ENCODE peak calls at places on chromosomes 13 and 19, in five cellular contexts. S, I, T, D and Q are unnamed samples.

GRCh38 chr13:45812599-45813372 is 38.8 kb downstream of the SIAH3 start:
- DNase-seq in S (no peak), I (no peak), T (no peak), D (no peak), Q (no peak)

GRCh38 chr13:55244991-55245644 is 1895.6 kb upstream of the PRR20A start:
- DNase-seq in S (no peak), I (no peak), T (no peak), D (no peak), Q (peak)

GRCh38 chr19:33413868-33414666 is 40.6 kb downstream of the CEBPG start:
- DNase-seq in S (no peak), I (no peak), T (no peak), D (no peak), Q (no peak)

GRCh38 chr13:49821216-49821820 is 28.8 kb upstream of the KPNA3 start:
- DNase-seq in S (no peak), I (no peak), T (no peak), D (no peak), Q (no peak)

GRCh38 chr13:59269476-59269875 is 894.3 kb downstream of the DIAPH3 start:
- DNase-seq in S (no peak), I (no peak), T (no peak), D (no peak), Q (no peak)

GRCh38 chr13:30125422-30126073 is 181.8 kb downstream of the KATNAL1 start:
- DNase-seq in S (no peak), I (no peak), T (no peak), D (no peak), Q (no peak)

GRCh38 chr19:10988921-10989320 is 28.1 kb downstream of the SMARCA4 start:
- DNase-seq in S (no peak), I (no peak), T (no peak), D (no peak), Q (no peak)

GRCh38 chr13:30129411-30129810 is 177.9 kb downstream of the KATNAL1 start:
- DNase-seq in S (no peak), I (no peak), T (no peak), D (no peak), Q (no peak)

GRCh38 chr13:40996433-40997095 is 22.6 kb downstream of the ELF1 start:
- DNase-seq in S (no peak), I (no peak), T (no peak), D (no peak), Q (no peak)

GRCh38 chr19:10288662-10289166 is 1.0 kb upstream of the ICAM5 start:
- DNase-seq in S (peak), I (no peak), T (no peak), D (no peak), Q (peak)

GRCh38 chr19:10836478-10837325 is 690 bp upstream of the TMED1 start:
- DNase-seq in S (peak), I (no peak), T (peak), D (peak), Q (no peak)

GRCh38 chr19:48237057-48237456 is 18.7 kb downstream of the CARD8 start:
- DNase-seq in S (no peak), I (no peak), T (no peak), D (no peak), Q (no peak)
- TF ChIP-seq CTCF in S (no peak), I (no peak), T (no peak), D (no peak), Q (no peak)

DNA sequence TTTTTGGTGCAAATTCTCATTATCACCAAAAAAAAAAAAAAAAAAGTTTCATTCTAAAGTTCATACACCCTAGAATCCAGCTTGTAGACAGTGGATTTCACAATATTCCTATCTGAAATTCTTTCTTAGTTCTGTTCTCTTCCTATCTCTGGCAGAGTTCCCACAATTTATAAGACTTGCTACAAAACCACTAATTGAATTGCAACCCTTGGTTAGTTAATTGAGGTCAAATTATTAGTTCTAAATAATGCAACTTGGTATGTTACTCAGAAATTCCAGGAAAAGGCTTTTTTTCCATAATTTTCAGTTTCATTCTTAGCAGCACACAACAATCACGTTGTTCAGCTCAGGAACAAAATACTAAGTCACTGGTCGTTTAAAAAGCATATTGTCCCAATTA is 58.5 kb downstream of the SPATA13 start:
- DNase-seq in S (no peak), I (no peak), T (no peak), D (no peak), Q (no peak)
- TF ChIP-seq CTCF in S (no peak), I (no peak), T (no peak), D (no peak), Q (no peak)

GRCh38 chr13:93172109-93172508 is 54.5 kb upstream of the GPC6 start:
- DNase-seq in S (no peak), I (no peak), T (no peak), D (no peak), Q (no peak)
- TF ChIP-seq CTCF in S (no peak), I (peak), T (no peak), D (no peak), Q (peak)

GRCh38 chr13:21673592-21674270 is 2.9 kb downstream of the FGF9 start:
- DNase-seq in S (peak), I (no peak), T (no peak), D (peak), Q (peak)
- TF ChIP-seq CTCF in S (no peak), I (no peak), T (no peak), D (peak), Q (peak)

DNA sequence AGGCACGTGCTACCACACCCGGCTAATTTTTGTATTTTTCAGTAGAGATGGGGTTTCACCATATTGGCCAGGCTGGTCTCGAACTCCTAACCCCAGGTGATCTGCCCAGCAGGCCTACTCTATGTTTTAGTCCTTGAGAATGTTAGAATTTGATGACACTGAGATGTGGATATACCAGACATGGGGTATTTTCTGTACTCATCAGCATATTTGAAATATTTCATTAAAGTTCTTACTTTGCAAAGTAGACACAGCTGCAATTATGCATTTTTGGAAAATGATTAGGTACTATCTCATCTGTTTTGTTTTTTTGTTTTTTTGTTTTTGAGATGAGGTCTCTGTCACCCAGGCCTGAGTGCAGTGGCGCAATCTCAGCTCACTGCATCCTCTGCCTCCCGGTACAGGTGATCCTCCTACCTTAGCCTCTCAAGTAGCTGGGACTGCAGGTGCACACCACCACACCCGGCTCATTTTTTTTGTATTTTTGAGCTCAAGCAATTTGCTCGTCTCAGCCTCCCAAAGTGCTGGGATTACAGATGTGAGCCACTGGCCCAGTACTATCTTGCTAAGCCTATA is 12.7 kb downstream of the SPINT2 start:
- DNase-seq in S (no peak), I (no peak), T (no peak), D (no peak), Q (no peak)
- TF ChIP-seq CTCF in S (no peak), I (no peak), T (no peak), D (no peak), Q (no peak)

GRCh38 chr19:14070268-14071050 is 2.1 kb upstream of the MISP3 start:
- DNase-seq in S (no peak), I (no peak), T (no peak), D (no peak), Q (no peak)

GRCh38 chr19:14072535-14073231 is at the start of gene MISP3:
- DNase-seq in S (peak), I (no peak), T (no peak), D (peak), Q (no peak)

GRCh38 chr19:14073925-14074838 is 1.6 kb downstream of the MISP3 start:
- DNase-seq in S (peak), I (no peak), T (no peak), D (no peak), Q (no peak)

GRCh38 chr19:14078406-14078805 is 5.8 kb downstream of the MISP3 start:
- DNase-seq in S (no peak), I (no peak), T (no peak), D (no peak), Q (no peak)

DNA sequence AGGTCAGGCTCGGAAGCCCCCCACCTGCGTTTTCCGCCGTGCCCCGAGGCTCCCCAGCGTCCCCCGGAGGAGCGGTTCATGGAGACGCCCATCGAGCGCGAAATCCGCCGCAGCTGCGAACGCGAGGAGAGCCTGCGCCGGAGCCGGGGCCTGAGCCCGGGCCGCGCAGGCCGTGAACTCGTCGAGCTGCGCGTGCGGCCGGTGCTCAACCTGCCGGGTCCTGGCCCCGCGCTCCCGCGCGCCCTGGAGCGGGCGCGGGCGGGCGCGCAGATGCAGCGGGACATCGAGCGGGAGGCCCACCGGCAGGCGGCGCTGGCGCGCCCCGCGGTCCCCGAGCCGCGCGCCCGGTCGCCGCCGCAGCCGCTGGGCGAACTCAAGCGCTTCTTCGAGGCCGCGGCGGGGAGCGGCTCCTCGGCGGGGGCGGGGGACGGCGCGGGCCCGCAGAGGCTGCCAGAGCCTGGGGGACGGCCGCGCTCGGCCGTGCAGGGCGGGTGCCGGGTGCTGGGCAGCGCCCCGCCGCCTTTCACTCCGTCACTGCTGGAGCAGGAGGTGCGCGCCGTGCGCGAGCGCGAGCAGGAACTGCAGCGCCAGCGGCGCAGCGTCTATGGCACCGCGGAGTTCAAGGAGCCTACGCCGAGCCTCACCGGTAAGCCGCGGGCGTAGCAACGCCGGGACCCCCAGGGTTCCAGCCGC is 792 bp downstream of the MISP3 start:
- DNase-seq in S (peak), I (peak), T (peak), D (peak), Q (peak)
- TF ChIP-seq CTCF in S (peak), I (peak), T (peak), D (peak), Q (peak)

DNA sequence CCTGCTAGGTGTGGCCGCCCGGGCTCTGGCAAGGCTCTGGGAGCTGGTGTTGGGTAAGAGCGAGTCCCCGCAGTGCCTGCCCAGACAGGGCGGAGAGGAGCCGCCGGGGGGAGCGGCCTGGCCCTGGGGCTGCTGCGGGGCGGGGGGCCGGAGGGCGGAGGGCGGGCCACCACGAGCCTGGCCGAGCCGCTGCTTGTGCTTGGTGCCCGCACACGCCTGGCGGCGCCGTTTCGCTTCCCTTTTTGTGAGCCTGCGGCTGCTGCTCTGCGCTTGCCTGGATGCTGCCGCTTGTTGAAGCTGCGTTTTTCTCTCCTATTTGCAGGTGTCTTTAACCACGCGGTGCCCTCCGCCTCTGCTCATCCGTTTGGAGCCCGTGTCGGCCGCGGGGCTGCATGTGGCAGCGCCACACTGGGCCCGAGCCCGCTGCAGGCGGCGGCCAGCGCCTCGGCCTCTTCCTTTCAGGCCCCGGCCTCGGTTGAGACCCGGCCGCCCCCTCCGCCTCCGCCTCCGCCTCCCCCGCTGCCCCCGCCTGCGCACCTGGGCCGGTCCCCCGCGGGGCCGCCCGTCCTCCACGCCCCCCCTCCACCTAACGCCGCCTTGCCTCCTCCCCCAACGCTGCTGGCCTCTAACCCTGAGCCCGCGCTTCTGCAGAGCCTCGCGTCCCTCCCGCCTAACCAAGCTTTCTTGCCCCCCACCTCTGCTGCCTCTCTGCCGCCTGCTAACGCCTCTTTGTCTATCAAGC is 8.5 kb downstream of the PLEKHJ1 start:
- DNase-seq in S (no peak), I (no peak), T (no peak), D (no peak), Q (no peak)
- TF ChIP-seq CTCF in S (no peak), I (no peak), T (no peak), D (no peak), Q (no peak)